ENCODE peak calls at places on chromosome 13, in eight cellular contexts. S is HCT116, W is GM23248, A is OCI-LY7, P is PC-9, K is PC-3, V is GM23338, H is MM.1S. F is an unnamed sample.

GRCh38 chr13:107434347-107434746 is 781.0 kb downstream of the LIG4 start:
- DNase-seq in S (no peak), W (no peak), A (no peak), P (no peak), K (no peak), V (no peak), H (no peak), F (no peak)

GRCh38 chr13:95360464-95361097 is 59.3 kb upstream of the ABCC4 start:
- DNase-seq in S (no peak), W (peak; percentile 7), A (no peak), P (no peak), K (peak; percentile 46), V (no peak), H (no peak), F (no peak)

GRCh38 chr13:20696073-20696472 is 7.4 kb upstream of the IL17D start:
- DNase-seq in S (no peak), W (no peak), A (no peak), P (no peak), K (no peak), V (no peak), H (no peak), F (no peak)

GRCh38 chr13:32262619-32263018 is 52.5 kb downstream of the ZAR1L start:
- DNase-seq in S (no peak), W (no peak), A (no peak), P (no peak), K (no peak), V (no peak), H (no peak), F (no peak)

GRCh38 chr13:114142640-114143490 is 10.4 kb upstream of the RASA3 start:
- DNase-seq in S (no peak), W (no peak), A (peak; percentile 69), P (no peak), K (no peak), V (no peak), H (no peak), F (no peak)

GRCh38 chr13:45215392-45216077 is 14.7 kb upstream of the KCTD4 start:
- DNase-seq in S (no peak), W (no peak), A (no peak), P (no peak), K (no peak), V (no peak), H (no peak), F (no peak)

GRCh38 chr13:29434217-29434940 is 161.1 kb downstream of the SLC7A1 start:
- DNase-seq in S (no peak), W (no peak), A (peak; percentile 92), P (no peak), K (no peak), V (no peak), H (peak; percentile 51), F (no peak)

GRCh38 chr13:44093607-44094583 is 214.2 kb downstream of the LACC1 start:
- DNase-seq in S (no peak), W (no peak), A (no peak), P (no peak), K (no peak), V (no peak), H (no peak), F (peak; percentile 64)

GRCh38 chr13:32829676-32830091 is 186.5 kb upstream of the KL start:
- DNase-seq in S (peak; percentile 40), W (peak; percentile 74), A (no peak), P (peak; percentile 97), K (peak; percentile 94), V (no peak), H (peak; percentile 21), F (peak; percentile 54)

GRCh38 chr13:110412132-110412912 is 105.2 kb downstream of the COL4A2 start:
- DNase-seq in S (peak; percentile 66), W (peak; percentile 99), A (peak; percentile 27), P (peak; percentile 97), K (peak; percentile 92), V (peak; percentile 87), H (peak; percentile 63), F (peak; percentile 90)

GRCh38 chr13:20388184-20388583 is 137.5 kb downstream of the CRYL1 start:
- DNase-seq in S (no peak), W (no peak), A (no peak), P (no peak), K (no peak), V (no peak), H (no peak), F (no peak)

GRCh38 chr13:28707629-28708427 is 10.9 kb downstream of the SLC46A3 start:
- DNase-seq in S (no peak), W (peak; percentile 91), A (peak; percentile 7), P (peak; percentile 47), K (peak; percentile 72), V (no peak), H (peak; percentile 55), F (peak; percentile 27)

GRCh38 chr13:112069727-112070300 is 2.9 kb downstream of the SOX1 start:
- DNase-seq in S (no peak), W (no peak), A (no peak), P (no peak), K (no peak), V (no peak), H (no peak), F (no peak)

GRCh38 chr13:66922444-66922843 is 307.7 kb downstream of the PCDH9 start:
- DNase-seq in S (no peak), W (no peak), A (no peak), P (no peak), K (no peak), V (no peak), H (no peak), F (no peak)

GRCh38 chr13:33229446-33230177 is 55.9 kb downstream of the STARD13 start:
- DNase-seq in S (no peak), W (no peak), A (no peak), P (no peak), K (no peak), V (no peak), H (no peak), F (no peak)

GRCh38 chr13:113365551-113365971 is 1.6 kb upstream of the GRTP1 start:
- DNase-seq in S (no peak), W (no peak), A (no peak), P (no peak), K (no peak), V (no peak), H (no peak), F (no peak)

GRCh38 chr13:95509521-95510315 is 42.8 kb upstream of the CLDN10 start:
- DNase-seq in S (no peak), W (peak; percentile 55), A (no peak), P (peak; percentile 55), K (peak; percentile 44), V (no peak), H (no peak), F (no peak)

GRCh38 chr13:53238241-53238640 is 209.6 kb downstream of the OLFM4 start:
- DNase-seq in S (no peak), W (no peak), A (no peak), P (no peak), K (no peak), V (peak; percentile 10), H (no peak), F (peak; percentile 8)

GRCh38 chr13:73136776-73137175 is 78.0 kb downstream of the KLF5 start:
- DNase-seq in S (no peak), W (peak; percentile 36), A (no peak), P (peak; percentile 65), K (peak; percentile 17), V (no peak), H (no peak), F (no peak)

GRCh38 chr13:112895521-112896465 is 73.2 kb upstream of the MCF2L start:
- DNase-seq in S (no peak), W (no peak), A (no peak), P (no peak), K (no peak), V (no peak), H (no peak), F (no peak)

GRCh38 chr13:46311217-46311616 is 75.8 kb downstream of the RUBCNL start:
- DNase-seq in S (no peak), W (no peak), A (no peak), P (no peak), K (no peak), V (no peak), H (no peak), F (no peak)

GRCh38 chr13:28636677-28637317 is 22.1 kb upstream of the POMP start:
- DNase-seq in S (peak; percentile 52), W (peak; percentile 86), A (peak; percentile 83), P (peak; percentile 74), K (peak; percentile 75), V (peak; percentile 92), H (peak; percentile 45), F (peak; percentile 79)

GRCh38 chr13:107562222-107562621 is 653.1 kb downstream of the LIG4 start:
- DNase-seq in S (no peak), W (no peak), A (no peak), P (no peak), K (no peak), V (no peak), H (no peak), F (no peak)

GRCh38 chr13:24071423-24072075 is 89.0 kb upstream of the SPATA13 start:
- DNase-seq in S (no peak), W (peak; percentile 92), A (no peak), P (no peak), K (peak; percentile 60), V (no peak), H (no peak), F (no peak)
- H3K9me2 ChIP-seq in S (no peaks in the 10 kb centered on the region), W (no peaks in the 10 kb centered on the region), A (no peaks in the 10 kb centered on the region), P (no peaks in the 10 kb centered on the region), K (no peaks in the 10 kb centered on the region), V (no peaks in the 10 kb centered on the region), H (no peaks in the 10 kb centered on the region), F (no peaks in the 10 kb centered on the region)

DNA sequence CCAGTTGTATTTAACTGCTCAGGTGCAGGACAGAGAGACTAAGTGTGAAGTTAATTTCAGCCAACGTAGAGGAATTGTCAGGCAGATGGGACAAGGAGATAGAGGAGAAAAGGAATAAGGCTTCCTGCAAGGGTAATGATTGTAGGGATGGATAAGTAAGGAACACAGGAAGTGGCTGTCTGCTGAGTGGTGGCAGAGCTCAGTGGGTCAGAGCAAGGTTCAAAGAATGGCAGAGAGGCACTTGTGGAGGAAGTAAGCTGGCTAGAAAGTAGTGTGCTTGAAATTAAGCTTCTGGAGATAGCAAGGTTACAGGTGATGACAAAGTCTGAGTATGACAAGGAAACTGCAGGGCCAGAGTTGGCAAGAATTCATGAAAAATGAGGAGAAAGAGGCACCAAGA is 47.9 kb downstream of the USPL1 start:
- DNase-seq in S (no peak), W (no peak), A (peak; percentile 31), P (no peak), K (no peak), V (no peak), H (no peak), F (peak; percentile 19)
- H3K9me2 ChIP-seq in S (no peaks in the 10 kb centered on the region), W (no peaks in the 10 kb centered on the region), A (no peaks in the 10 kb centered on the region), P (no peaks in the 10 kb centered on the region), K (no peaks in the 10 kb centered on the region), V (no peaks in the 10 kb centered on the region), H (no peaks in the 10 kb centered on the region), F (no peaks in the 10 kb centered on the region)

GRCh38 chr13:52147225-52147624 is 12.2 kb downstream of the NEK3 start:
- DNase-seq in S (no peak), W (no peak), A (no peak), P (no peak), K (no peak), V (no peak), H (no peak), F (no peak)
- H3K9me2 ChIP-seq in S (no peaks in the 10 kb centered on the region), W (no peaks in the 10 kb centered on the region), A (no peaks in the 10 kb centered on the region), P (no peaks in the 10 kb centered on the region), K (no peaks in the 10 kb centered on the region), V (peaks cover 7% of the 10 kb centered on the region), H (no peaks in the 10 kb centered on the region), F (no peaks in the 10 kb centered on the region)

DNA sequence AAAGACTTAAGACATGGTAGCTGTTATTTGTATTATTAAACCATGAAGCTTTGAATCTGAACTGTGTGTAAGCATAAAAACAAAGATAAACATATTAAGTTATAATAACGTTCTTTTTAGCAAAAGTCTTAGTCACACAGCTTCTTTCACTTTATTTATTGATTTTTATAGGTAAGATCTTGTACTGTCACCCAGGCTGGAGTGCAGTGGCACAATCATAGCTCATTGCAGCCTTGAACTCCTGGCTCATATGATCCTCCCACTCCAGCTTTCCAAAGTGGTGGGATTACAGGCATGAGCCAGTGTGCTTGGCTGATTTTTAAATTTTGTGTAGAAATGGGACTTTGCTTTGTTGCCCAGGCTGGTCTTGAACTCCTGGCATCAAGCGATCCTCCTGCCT is 13.4 kb downstream of the FARP1 start:
- DNase-seq in S (no peak), W (no peak), A (no peak), P (no peak), K (no peak), V (no peak), H (no peak), F (no peak)
- H3K9me2 ChIP-seq in S (no peaks in the 10 kb centered on the region), W (no peaks in the 10 kb centered on the region), A (no peaks in the 10 kb centered on the region), P (no peaks in the 10 kb centered on the region), K (no peaks in the 10 kb centered on the region), V (no peaks in the 10 kb centered on the region), H (no peaks in the 10 kb centered on the region), F (no peaks in the 10 kb centered on the region)

F was measured in hepatocyte.